ENCODE peak calls at places on chromosomes 2 and 18, in six cellular contexts. K is ovary; O is effector memory CD4-positive, alpha-beta T cell; C is RCC 7860; B is endothelial cell; S is neural progenitor cell. D is an unnamed sample.

GRCh38 chr2:237235383-237236095 is 149.8 kb downstream of the COPS8 start:
- DNase-seq in K (peak; percentile 86), O (no peak), C (peak; percentile 52), B (no peak), S (no peak), D (no peak)

GRCh38 chr2:170238776-170239175 is 60.8 kb downstream of the MYO3B start:
- DNase-seq in K (no peak), O (no peak), C (no peak), B (no peak), S (no peak), D (no peak)

GRCh38 chr2:43078781-43079755 is 147.3 kb downstream of the ZFP36L2 start:
- DNase-seq in K (no peak), O (no peak), C (no peak), B (no peak), S (no peak), D (no peak)

GRCh38 chr2:225100856-225101294 is 58.6 kb upstream of the DOCK10 start:
- DNase-seq in K (no peak), O (no peak), C (peak; percentile 98), B (no peak), S (no peak), D (peak; percentile 71)

GRCh38 chr18:56089607-56090258 is 501.7 kb upstream of the TCF4 start:
- DNase-seq in K (no peak), O (no peak), C (no peak), B (no peak), S (no peak), D (no peak)

GRCh38 chr2:69798909-69799526 is 30.4 kb upstream of the GMCL1 start:
- DNase-seq in K (no peak), O (no peak), C (no peak), B (no peak), S (peak; percentile 29), D (peak; percentile 52)

GRCh38 chr2:85889648-85890281 is 975 bp upstream of the ST3GAL5 start:
- DNase-seq in K (peak; percentile 36), O (no peak), C (no peak), B (no peak), S (peak; percentile 45), D (no peak)

GRCh38 chr2:128638741-128639477 is 320.2 kb upstream of the HS6ST1 start:
- DNase-seq in K (no peak), O (no peak), C (no peak), B (peak; percentile 29), S (peak; percentile 97), D (no peak)

GRCh38 chr2:205734436-205734835 is 52.1 kb downstream of the NRP2 start:
- DNase-seq in K (peak; percentile 64), O (no peak), C (peak; percentile 67), B (no peak), S (peak; percentile 64), D (peak; percentile 61)